ENCODE peak calls at places on chromosomes 3 and 15, in seven cellular contexts. Y, O, L, E, M, C and D are unnamed samples. For H3K36me3, the result is how much of the 10 kb centered on the place peaks cover.

GRCh38 chr3:172307143-172307560 is 141.1 kb downstream of the GHSR start:
- DNase-seq in M (no peak), L (peak), E (no peak), C (no peak), Y (no peak), O (no peak), D (peak)

GRCh38 chr15:80159811-80160569 is 7.2 kb downstream of the FAH start:
- DNase-seq in C (no peak), O (no peak), Y (no peak), M (no peak), L (no peak), E (no peak), D (no peak)

GRCh38 chr3:178966299-178967183 is 105.1 kb downstream of the ZMAT3 start:
- DNase-seq in Y (peak), O (no peak), E (no peak), L (no peak), M (no peak), C (peak), D (peak)

GRCh38 chr15:41105348-41106334 is 10.4 kb downstream of the INO80 start:
- DNase-seq in M (no peak), Y (no peak), L (no peak), E (no peak), C (no peak), O (no peak), D (no peak)

GRCh38 chr15:49645937-49646336 is 25.1 kb downstream of the DTWD1 start:
- DNase-seq in M (peak), Y (peak), C (no peak), O (peak), L (peak), E (peak), D (peak)

GRCh38 chr15:59685737-59686297 is 3.3 kb downstream of the BNIP2 start:
- DNase-seq in C (no peak), E (no peak), O (no peak), M (no peak), Y (no peak), L (no peak), D (no peak)

GRCh38 chr3:179666436-179667035 is 13.7 kb downstream of the USP13 start:
- DNase-seq in L (no peak), O (no peak), M (no peak), Y (no peak), E (no peak), C (peak), D (no peak)

GRCh38 chr15:95760508-95760907 is 570.0 kb upstream of the NR2F2 start:
- DNase-seq in E (no peak), L (no peak), C (peak), O (peak), Y (no peak), M (no peak), D (no peak)

GRCh38 chr3:42510325-42510724 is 7.9 kb downstream of the VIPR1 start:
- DNase-seq in C (no peak), E (no peak), O (no peak), M (peak), L (no peak), Y (no peak), D (no peak)

GRCh38 chr3:182686033-182686886 is 107.0 kb upstream of the ATP11B start:
- DNase-seq in L (no peak), E (no peak), O (no peak), M (no peak), C (no peak), Y (no peak), D (no peak)

GRCh38 chr3:182683335-182684257 is 109.7 kb upstream of the ATP11B start:
- DNase-seq in C (peak), M (peak), L (peak), O (no peak), E (peak), Y (peak), D (peak)

DNA sequence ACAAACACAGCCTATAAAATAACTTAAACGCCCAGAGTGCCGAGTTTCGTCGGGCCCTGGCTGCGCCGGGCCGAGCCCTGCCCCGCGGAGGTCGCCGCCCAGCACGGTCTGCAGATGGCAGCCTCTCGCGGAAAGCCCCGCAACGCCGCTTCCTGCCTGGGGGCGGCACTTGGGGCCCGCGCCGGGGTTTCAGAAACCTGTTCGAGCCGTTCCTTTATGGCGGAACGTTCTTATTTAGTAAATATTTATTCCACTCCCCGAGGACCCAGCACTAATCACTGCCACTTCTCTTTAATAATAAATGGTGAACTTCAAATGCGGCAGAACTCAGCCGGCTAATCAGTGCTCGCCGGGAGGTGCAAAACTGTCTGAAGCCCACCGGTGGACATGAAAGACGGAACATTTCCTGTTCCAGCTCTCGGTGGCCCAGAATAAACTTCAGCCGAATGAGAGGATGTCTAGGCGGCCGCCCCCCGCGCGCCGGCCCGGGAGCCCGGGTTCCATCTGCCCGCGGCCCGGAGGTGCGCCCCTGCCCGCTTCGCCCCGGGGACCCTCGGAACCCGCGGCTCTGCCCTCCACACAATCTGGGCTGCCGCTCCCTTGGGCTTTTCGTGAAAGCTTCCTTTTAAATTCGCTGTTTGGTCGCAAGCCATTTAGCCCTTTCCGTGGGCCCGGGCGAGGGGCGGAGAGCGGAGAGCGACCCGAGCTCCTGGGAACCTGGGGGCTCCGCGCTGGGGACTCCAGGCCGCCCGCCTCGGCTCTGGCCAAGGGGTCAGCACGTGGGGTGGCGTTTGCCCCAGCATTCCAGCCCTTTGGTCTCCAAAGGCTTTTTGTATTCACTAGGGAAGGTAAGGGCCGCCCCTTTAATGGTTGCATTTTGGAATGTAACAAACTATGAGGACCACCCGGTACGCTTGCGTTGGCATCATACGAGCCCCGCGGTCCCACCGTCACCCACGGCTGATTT is 110.8 kb upstream of the ATP11B start:
- DNase-seq in O (peak), C (peak), Y (no peak), M (peak), L (peak), E (no peak), D (peak)
- TF ChIP-seq CTCF in O (no peak), C (no peak), Y (peak), M (peak), L (peak), E (no peak), D (peak)

GRCh38 chr3:56980283-56980682 is 80.2 kb upstream of the SPATA12 start:
- DNase-seq in M (no peak), O (no peak), Y (no peak), C (no peak), L (no peak), E (no peak), D (no peak)
- H3K36me3 ChIP-seq in M (under half), O (under half), Y (under half), C (under half), L (under half), E (under half), D (under half)

GRCh38 chr3:156899951-156900350 is 73.8 kb downstream of the LEKR1 start:
- DNase-seq in L (no peak), C (no peak), Y (no peak), E (no peak), O (no peak), M (no peak), D (no peak)
- TF ChIP-seq CTCF in L (no peak), C (no peak), Y (no peak), E (no peak), O (no peak), M (no peak), D (no peak)

DNA sequence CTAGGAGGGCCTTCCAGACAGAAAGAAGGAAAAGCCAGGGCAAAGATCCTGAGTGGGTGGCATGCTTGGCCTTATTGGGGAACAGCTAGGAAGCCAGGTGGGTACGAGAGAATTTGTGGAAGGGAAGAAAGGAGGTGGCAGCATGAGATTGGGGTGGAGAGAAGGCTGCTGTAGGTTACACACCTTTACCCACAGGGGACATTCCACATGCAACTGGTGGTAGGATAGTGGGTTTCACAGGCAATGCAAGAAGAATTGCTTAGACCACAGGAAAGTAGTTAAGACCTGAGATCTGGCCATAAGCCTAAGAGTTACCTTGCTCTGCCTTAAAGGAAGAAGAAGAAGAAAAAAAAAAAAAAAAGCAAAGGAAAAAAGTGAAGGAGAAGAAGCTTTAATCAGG is 19.8 kb downstream of the ANP32A start:
- DNase-seq in M (no peak), E (no peak), Y (no peak), C (no peak), O (no peak), L (no peak), D (no peak)
- H3K36me3 ChIP-seq in M (under half), E (under half), Y (under half), C (under half), O (under half), L (under half), D (under half)

GRCh38 chr15:65303687-65304392 is 637 bp upstream of the RNU5B-1 start:
- DNase-seq in E (peak), C (peak), L (peak), Y (peak), M (peak), O (no peak), D (peak)
- TF ChIP-seq CTCF in E (no peak), C (peak), L (no peak), Y (no peak), M (no peak), O (no peak), D (no peak)

DNA sequence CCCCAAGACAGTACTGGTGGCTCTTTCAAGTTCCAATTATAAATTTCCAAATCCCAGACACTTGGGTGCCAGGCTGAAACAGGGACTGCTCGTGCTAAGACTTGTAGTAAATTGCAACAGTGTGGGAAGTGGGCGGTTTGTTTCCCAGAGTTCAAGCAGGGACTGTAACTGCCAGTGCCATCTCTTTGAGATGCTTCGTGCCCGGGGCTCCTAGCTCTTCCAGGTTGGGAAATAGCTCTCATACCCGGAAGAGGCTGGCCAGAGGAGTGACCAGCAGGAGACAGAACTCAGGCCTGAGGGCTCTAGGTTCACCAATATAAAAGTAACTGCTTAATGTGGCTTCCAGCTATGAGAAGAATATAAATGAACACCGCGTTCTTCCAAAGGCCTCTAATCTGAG is 54.0 kb upstream of the NEO1 start:
- DNase-seq in C (no peak), E (no peak), O (no peak), M (no peak), Y (no peak), L (no peak), D (peak)
- H3K36me3 ChIP-seq in C (under half), E (under half), O (under half), M (under half), Y (under half), L (under half), D (under half)

GRCh38 chr3:135240426-135240825 is 445.4 kb downstream of the EPHB1 start:
- DNase-seq in O (no peak), M (no peak), L (no peak), C (no peak), E (no peak), Y (no peak), D (no peak)

GRCh38 chr3:135238866-135239434 is 443.9 kb downstream of the EPHB1 start:
- DNase-seq in Y (no peak), L (no peak), C (no peak), O (no peak), E (no peak), M (no peak), D (no peak)

GRCh38 chr3:135238201-135238600 is 443.1 kb downstream of the EPHB1 start:
- DNase-seq in O (no peak), M (no peak), E (no peak), Y (no peak), C (no peak), L (no peak), D (no peak)

GRCh38 chr3:135237371-135237770 is 442.3 kb downstream of the EPHB1 start:
- DNase-seq in C (no peak), M (no peak), E (no peak), O (no peak), L (no peak), Y (no peak), D (no peak)

DNA sequence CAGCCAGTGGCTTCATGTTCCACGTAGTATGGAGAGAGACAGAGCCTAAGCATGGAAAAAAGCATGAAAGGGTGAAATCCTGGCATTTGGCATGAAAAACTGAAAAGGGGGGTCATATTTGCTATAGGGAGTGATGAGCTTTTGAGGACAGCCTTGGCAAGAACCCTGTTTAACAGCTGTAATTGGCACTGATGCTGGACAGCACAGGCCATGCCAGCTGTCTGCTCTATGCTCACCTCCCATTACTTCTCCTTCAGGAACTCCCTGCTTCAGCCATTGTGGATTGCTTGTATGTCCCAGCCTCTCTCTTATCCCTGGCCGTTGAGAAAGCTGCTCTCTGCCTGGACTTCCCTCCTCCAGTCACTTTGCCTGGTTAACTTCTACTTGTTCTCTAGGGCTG is 444.4 kb downstream of the EPHB1 start:
- DNase-seq in O (no peak), M (no peak), Y (no peak), L (no peak), E (no peak), C (no peak), D (no peak)
- TF ChIP-seq CTCF in O (no peak), M (no peak), Y (no peak), L (no peak), E (no peak), C (no peak), D (no peak)

GRCh38 chr15:81311834-81312459 is 12.0 kb downstream of the STARD5 start:
- DNase-seq in M (no peak), O (no peak), E (no peak), C (no peak), Y (no peak), L (no peak), D (no peak)

GRCh38 chr15:81313686-81314085 is 10.3 kb downstream of the STARD5 start:
- DNase-seq in O (no peak), L (no peak), E (no peak), M (no peak), C (no peak), Y (no peak), D (peak)

GRCh38 chr15:81310480-81310879 is 13.5 kb downstream of the STARD5 start:
- DNase-seq in O (no peak), Y (no peak), L (no peak), M (no peak), C (no peak), E (no peak), D (no peak)

GRCh38 chr15:81314378-81314777 is 9.6 kb downstream of the STARD5 start:
- DNase-seq in L (no peak), C (no peak), E (no peak), O (no peak), M (no peak), Y (no peak), D (no peak)

GRCh38 chr15:81312790-81313543 is 11.0 kb downstream of the STARD5 start:
- DNase-seq in L (peak), Y (peak), C (peak), O (peak), E (peak), M (peak), D (peak)
- H3K36me3 ChIP-seq in L (under half), Y (under half), C (under half), O (under half), E (under half), M (under half), D (under half)

DNA sequence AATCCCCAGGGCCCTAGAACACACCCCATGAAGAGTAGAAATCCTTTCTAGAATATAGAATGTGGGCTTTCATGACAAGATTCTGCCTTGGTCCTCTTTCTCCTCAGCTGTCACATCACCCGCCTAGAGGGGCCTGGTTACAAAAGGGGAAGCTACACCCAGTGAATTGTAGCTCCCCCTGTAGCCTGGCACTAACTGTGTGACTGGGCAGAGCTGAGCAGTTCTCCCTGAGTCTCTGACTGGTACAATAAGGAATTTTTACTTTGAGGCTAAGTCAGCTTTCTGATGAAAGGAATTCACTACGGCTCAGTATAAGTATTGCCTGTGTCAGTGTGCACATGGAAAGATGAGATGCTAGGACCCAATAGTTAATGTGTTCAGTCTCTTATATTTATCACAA is 28.7 kb upstream of the ZNF148 start:
- DNase-seq in L (peak), Y (no peak), O (no peak), C (no peak), M (no peak), E (no peak), D (no peak)
- TF ChIP-seq CTCF in L (peak), Y (no peak), O (no peak), C (no peak), M (no peak), E (no peak), D (no peak)